ENCODE peak calls at places on chromosomes 3 and 15, in six cellular contexts. Z is GM06990; P is breast epithelium; A is astrocyte; O is CD4-positive, alpha-beta T cell; G is ovary. Q is an unnamed sample.

GRCh38 chr3:125076464-125076863 is 20.7 kb upstream of the HEG1 start:
- DNase-seq in Z (no peak), P (no peak), A (no peak), O (no peak), G (no peak), Q (no peak)

GRCh38 chr3:177361042-177361938 is 164.0 kb upstream of the TBL1XR1 start:
- DNase-seq in Z (peak; percentile 60), P (no peak), A (no peak), O (no peak), G (no peak), Q (no peak)

GRCh38 chr3:178397836-178398235 is 138.4 kb upstream of the KCNMB2 start:
- DNase-seq in Z (no peak), P (no peak), A (no peak), O (no peak), G (no peak), Q (no peak)

GRCh38 chr15:90400759-90401314 is 12.8 kb downstream of the IQGAP1 start:
- DNase-seq in Z (peak; percentile 41), P (peak; percentile 77), A (peak; percentile 98), O (peak; percentile 45), G (peak; percentile 54), Q (peak; percentile 76)

GRCh38 chr15:29740692-29741311 is 81.5 kb downstream of the TJP1 start:
- DNase-seq in Z (no peak), P (no peak), A (no peak), O (no peak), G (no peak), Q (no peak)

GRCh38 chr3:193702967-193703366 is 110.0 kb downstream of the OPA1 start:
- DNase-seq in Z (no peak), P (no peak), A (peak; percentile 68), O (no peak), G (no peak), Q (no peak)

GRCh38 chr15:75731248-75732100 is 18.8 kb upstream of the CSPG4 start:
- DNase-seq in Z (no peak), P (no peak), A (no peak), O (no peak), G (peak; percentile 69), Q (no peak)

GRCh38 chr3:20849975-20850374 is 664.0 kb upstream of the SGO1 start:
- DNase-seq in Z (no peak), P (no peak), A (no peak), O (no peak), G (no peak), Q (no peak)

GRCh38 chr15:24865300-24865699 is 89.5 kb upstream of the SNRPN start:
- DNase-seq in Z (no peak), P (no peak), A (no peak), O (no peak), G (no peak), Q (no peak)

GRCh38 chr3:127822166-127822835 is at the start of gene MGLL:
- DNase-seq in Z (no peak), P (no peak), A (peak; percentile 35), O (no peak), G (no peak), Q (no peak)

GRCh38 chr3:33994568-33994967 is 196.1 kb downstream of the PDCD6IP start:
- DNase-seq in Z (no peak), P (no peak), A (no peak), O (no peak), G (no peak), Q (no peak)

GRCh38 chr3:183584246-183584913 is 28.9 kb upstream of the KLHL6 start:
- DNase-seq in Z (no peak), P (peak; percentile 19), A (no peak), O (no peak), G (peak; percentile 80), Q (peak; percentile 43)

GRCh38 chr15:56734013-56734625 is 810 bp upstream of the ZNF280D start:
- DNase-seq in Z (no peak), P (no peak), A (no peak), O (no peak), G (peak; percentile 28), Q (no peak)

GRCh38 chr3:11373235-11373634 is 101.0 kb downstream of the ATG7 start:
- DNase-seq in Z (no peak), P (no peak), A (no peak), O (no peak), G (no peak), Q (no peak)

GRCh38 chr3:178302966-178303930 is 233.0 kb upstream of the KCNMB2 start:
- DNase-seq in Z (no peak), P (no peak), A (no peak), O (no peak), G (no peak), Q (no peak)

GRCh38 chr3:14862661-14863230 is 44.0 kb downstream of the FGD5 start:
- DNase-seq in Z (no peak), P (no peak), A (no peak), O (no peak), G (no peak), Q (no peak)

GRCh38 chr3:107068980-107069379 is 308.3 kb upstream of the CCDC54 start:
- DNase-seq in Z (no peak), P (no peak), A (peak; percentile 85), O (no peak), G (no peak), Q (no peak)

GRCh38 chr3:66609660-66610547 is 109.1 kb upstream of the LRIG1 start:
- DNase-seq in Z (no peak), P (peak; percentile 60), A (peak; percentile 90), O (no peak), G (no peak), Q (peak; percentile 48)

GRCh38 chr15:85379403-85380131 is 836 bp upstream of the AKAP13 start:
- DNase-seq in Z (peak; percentile 39), P (no peak), A (peak; percentile 14), O (peak; percentile 23), G (no peak), Q (peak; percentile 30)

GRCh38 chr3:194395201-194395600 is 3.9 kb downstream of the GP5 start:
- DNase-seq in Z (no peak), P (no peak), A (no peak), O (no peak), G (no peak), Q (no peak)

GRCh38 chr3:12948891-12949711 is 107.7 kb upstream of the RPL32 start:
- DNase-seq in Z (no peak), P (no peak), A (peak; percentile 70), O (no peak), G (no peak), Q (no peak)

GRCh38 chr3:46677096-46677702 is 16.3 kb downstream of the ALS2CL start:
- DNase-seq in Z (no peak), P (no peak), A (peak; percentile 11), O (no peak), G (no peak), Q (peak; percentile 59)

GRCh38 chr3:151314132-151314531 is 2.5 kb downstream of the GPR87 start:
- DNase-seq in Z (no peak), P (no peak), A (no peak), O (no peak), G (no peak), Q (no peak)

GRCh38 chr15:40931300-40932142 is 2.4 kb downstream of the DLL4 start:
- DNase-seq in Z (no peak), P (no peak), A (no peak), O (no peak), G (no peak), Q (no peak)

GRCh38 chr15:40930430-40931299 is 1.5 kb downstream of the DLL4 start:
- DNase-seq in Z (peak; percentile 68), P (no peak), A (peak; percentile 16), O (peak; percentile 30), G (peak; percentile 53), Q (no peak)

GRCh38 chr15:40928975-40929729 is at the start of gene DLL4:
- DNase-seq in Z (peak; percentile 59), P (peak; percentile 44), A (peak; percentile 27), O (no peak), G (peak; percentile 48), Q (peak; percentile 69)

GRCh38 chr15:40928351-40928974 is 677 bp upstream of the DLL4 start:
- DNase-seq in Z (no peak), P (no peak), A (no peak), O (no peak), G (no peak), Q (peak; percentile 40)

GRCh38 chr15:40929730-40930429 is 740 bp downstream of the DLL4 start:
- DNase-seq in Z (no peak), P (no peak), A (peak; percentile 53), O (no peak), G (no peak), Q (peak; percentile 57)
- H3K27me3 ChIP-seq in Z (peaks cover 4% of the 10 kb centered on the region), P (peaks cover 67% of the 10 kb centered on the region), A (peaks cover 57% of the 10 kb centered on the region), O (peaks cover 74% of the 10 kb centered on the region), G (peaks cover 4% of the 10 kb centered on the region), Q (no peaks in the 10 kb centered on the region)

DNA sequence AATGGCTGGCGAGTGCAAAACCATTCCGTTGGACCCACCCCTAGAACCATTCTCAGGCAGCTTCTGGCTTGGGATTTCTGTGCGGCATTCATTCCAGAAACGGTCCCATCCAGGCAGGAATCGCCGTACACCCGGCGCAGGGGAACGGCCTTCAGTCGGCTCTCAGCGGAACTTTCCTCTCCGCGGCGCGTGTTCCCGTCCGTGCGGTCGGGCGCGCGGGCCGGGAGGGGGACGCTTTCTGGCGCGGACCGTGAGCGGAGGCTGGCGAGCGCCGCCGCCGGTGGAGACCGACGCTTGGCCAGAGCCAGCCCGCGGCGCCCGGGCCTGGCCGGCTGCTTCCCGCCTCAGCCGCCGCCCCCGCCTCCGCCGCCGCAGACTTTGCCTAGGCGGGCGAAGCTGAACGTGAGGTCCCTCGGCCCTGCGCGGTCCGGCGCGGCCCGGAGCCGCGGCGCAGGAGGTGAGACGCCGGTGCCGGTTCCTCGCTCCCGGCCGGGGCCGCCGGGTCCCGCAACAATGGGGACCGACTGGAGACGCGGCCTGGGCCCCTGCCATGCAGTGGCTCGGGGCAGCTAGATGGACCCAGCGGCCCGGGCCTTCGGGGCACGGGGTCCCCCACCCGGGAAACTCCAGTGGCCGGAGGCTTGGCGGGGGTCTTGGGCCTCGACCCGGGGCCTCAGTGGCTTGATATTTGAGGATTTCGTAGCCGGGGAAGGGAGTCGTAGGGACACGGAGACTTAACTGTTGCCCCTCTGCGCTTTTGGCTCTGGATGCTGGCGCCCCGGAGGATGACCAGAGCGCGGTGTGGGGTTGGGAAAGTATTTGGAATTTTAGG is at the start of gene RAD54L2:
- DNase-seq in Z (peak; percentile 88), P (peak; percentile 59), A (peak; percentile 69), O (peak; percentile 67), G (peak; percentile 79), Q (peak; percentile 84)
- TF ChIP-seq CTCF in Z (no peak), P (no peak), A (no peak), O (no peak), G (peak; percentile 34), Q (no peak)

GRCh38 chr3:52171577-52172261 is 17.5 kb upstream of the POC1A start:
- DNase-seq in Z (no peak), P (no peak), A (peak; percentile 36), O (no peak), G (no peak), Q (no peak)
- H3K27me3 ChIP-seq in Z (no peaks in the 10 kb centered on the region), P (no peaks in the 10 kb centered on the region), A (no peaks in the 10 kb centered on the region), O (no peaks in the 10 kb centered on the region), G (no peaks in the 10 kb centered on the region), Q (no peaks in the 10 kb centered on the region)

DNA sequence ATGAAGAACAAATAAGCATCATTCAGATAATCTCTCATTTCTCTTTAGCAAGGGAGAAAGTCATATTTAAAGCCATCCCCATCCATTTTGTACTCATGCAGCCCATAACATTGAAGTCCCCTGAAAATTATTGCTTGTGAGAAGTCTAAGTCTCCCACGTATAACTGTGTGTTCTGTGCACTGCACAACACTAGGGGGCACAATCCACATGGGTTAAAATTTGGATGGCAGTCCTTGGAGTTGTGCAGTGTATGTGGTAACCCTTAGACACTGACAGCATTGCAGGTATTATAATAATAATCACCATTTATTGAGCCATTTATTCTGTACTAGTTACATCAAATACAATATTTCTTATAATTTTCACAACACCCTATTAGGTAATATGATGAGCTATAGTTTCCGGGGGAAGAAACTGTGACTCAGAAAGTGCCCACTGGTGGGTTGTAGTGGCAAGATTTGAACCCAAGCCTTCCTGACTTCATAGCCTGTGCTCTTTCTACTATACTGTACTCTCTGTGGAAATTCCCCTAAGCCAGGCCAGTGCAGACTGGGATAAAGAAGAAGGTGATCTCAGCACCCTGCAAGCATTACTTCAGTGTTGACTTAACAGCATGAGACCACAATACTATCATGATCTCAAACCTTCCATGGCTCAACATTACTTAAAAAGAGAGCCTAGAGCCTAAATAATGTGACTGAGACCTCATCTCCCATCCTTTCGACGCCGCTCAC is 15.7 kb downstream of the KCNAB1 start:
- DNase-seq in Z (no peak), P (no peak), A (no peak), O (no peak), G (no peak), Q (no peak)
- TF ChIP-seq CTCF in Z (peak; percentile 50), P (no peak), A (no peak), O (no peak), G (no peak), Q (no peak)

Q was measured in body of pancreas.